ENCODE peak calls at places on chromosomes 3 and 15, in seven cellular contexts. S is AG10803, R is tibial artery, I is upper lobe of left lung, T is fibroblast of mammary gland, P is PC-9, Q is fibroblast of lung. D is an unnamed sample.

GRCh38 chr3:74121761-74122160 is 492.7 kb downstream of the CNTN3 start:
- DNase-seq in S (no peak), R (no peak), I (no peak), T (no peak), P (no peak), Q (no peak), D (no peak)

GRCh38 chr3:50609743-50610085 is 1.9 kb downstream of the CISH start:
- DNase-seq in S (no peak), R (no peak), I (no peak), T (no peak), P (no peak), Q (no peak), D (no peak)

GRCh38 chr15:62786123-62786825 is 256.3 kb upstream of the TPM1 start:
- DNase-seq in S (no peak), R (no peak), I (no peak), T (no peak), P (no peak), Q (no peak), D (no peak)

GRCh38 chr3:70526966-70527515 is 214.6 kb upstream of the MDFIC2 start:
- DNase-seq in S (peak; percentile 56), R (no peak), I (no peak), T (peak; percentile 61), P (no peak), Q (no peak), D (no peak)

GRCh38 chr3:197031315-197032285 is 2.0 kb upstream of the MELTF start:
- DNase-seq in S (peak; percentile 96), R (peak; percentile 89), I (peak; percentile 61), T (peak; percentile 99), P (peak; percentile 95), Q (peak; percentile 98), D (no peak)

GRCh38 chr15:52082197-52083036 is 30.2 kb downstream of the BCL2L10 start:
- DNase-seq in S (peak; percentile 72), R (no peak), I (no peak), T (no peak), P (no peak), Q (peak; percentile 84), D (no peak)

GRCh38 chr3:23709987-23710386 is 95.8 kb upstream of the UBE2E1 start:
- DNase-seq in S (no peak), R (no peak), I (no peak), T (no peak), P (no peak), Q (no peak), D (no peak)

GRCh38 chr3:184965639-184966430 is 153.9 kb downstream of the VPS8 start:
- DNase-seq in S (no peak), R (no peak), I (no peak), T (no peak), P (no peak), Q (no peak), D (no peak)

GRCh38 chr15:62545392-62546227 is 380.5 kb upstream of the C2CD4B start:
- DNase-seq in S (peak; percentile 90), R (peak; percentile 62), I (no peak), T (peak; percentile 67), P (no peak), Q (peak; percentile 73), D (no peak)

GRCh38 chr15:77461486-77461885 is 40.8 kb downstream of the HMG20A start:
- DNase-seq in S (peak; percentile 76), R (no peak), I (no peak), T (peak; percentile 61), P (no peak), Q (peak; percentile 62), D (no peak)

GRCh38 chr15:34280193-34280592 is 55.4 kb downstream of the EMC4 start:
- DNase-seq in S (no peak), R (no peak), I (no peak), T (no peak), P (no peak), Q (no peak), D (no peak)

GRCh38 chr3:108528459-108529231 is 18.2 kb upstream of the MYH15 start:
- DNase-seq in S (no peak), R (no peak), I (no peak), T (no peak), P (no peak), Q (no peak), D (no peak)

GRCh38 chr3:72187131-72187530 is 402.2 kb upstream of the PROK2 start:
- DNase-seq in S (no peak), R (no peak), I (no peak), T (no peak), P (no peak), Q (no peak), D (no peak)

GRCh38 chr15:64010719-64011118 is 35.6 kb downstream of the DAPK2 start:
- DNase-seq in S (peak; percentile 87), R (peak; percentile 26), I (peak; percentile 82), T (peak; percentile 81), P (peak; percentile 83), Q (peak; percentile 92), D (peak; percentile 61)

GRCh38 chr3:149964296-149964695 is 6.4 kb downstream of the PFN2 start:
- DNase-seq in S (peak; percentile 52), R (no peak), I (no peak), T (no peak), P (no peak), Q (peak; percentile 57), D (no peak)

GRCh38 chr3:127291114-127291513 is 3.3 kb upstream of the PRR20G start:
- DNase-seq in S (no peak), R (no peak), I (no peak), T (no peak), P (no peak), Q (no peak), D (no peak)

GRCh38 chr15:99744142-99744541 is 10.9 kb upstream of the LYSMD4 start:
- DNase-seq in S (no peak), R (no peak), I (no peak), T (no peak), P (no peak), Q (no peak), D (no peak)

GRCh38 chr3:104906001-104906639 is 460.6 kb upstream of the ALCAM start:
- DNase-seq in S (no peak), R (no peak), I (no peak), T (no peak), P (no peak), Q (no peak), D (no peak)

GRCh38 chr3:169846458-169847193 is 23.1 kb downstream of the LRRC31 start:
- DNase-seq in S (peak; percentile 58), R (no peak), I (no peak), T (peak; percentile 82), P (peak; percentile 60), Q (peak; percentile 91), D (no peak)

GRCh38 chr15:31606261-31606669 is 279.6 kb downstream of the KLF13 start:
- DNase-seq in S (peak; percentile 59), R (no peak), I (no peak), T (peak; percentile 64), P (no peak), Q (peak; percentile 65), D (no peak)

GRCh38 chr15:89822951-89823701 is 8.5 kb upstream of the ANPEP start:
- DNase-seq in S (peak; percentile 79), R (no peak), I (peak; percentile 77), T (peak; percentile 82), P (peak; percentile 77), Q (peak; percentile 50), D (no peak)

GRCh38 chr3:143634427-143634826 is 213.8 kb downstream of the SLC9A9 start:
- DNase-seq in S (no peak), R (no peak), I (no peak), T (no peak), P (no peak), Q (no peak), D (no peak)

GRCh38 chr3:48639944-48640606 is 4.8 kb upstream of the SLC26A6 start:
- DNase-seq in S (no peak), R (no peak), I (no peak), T (no peak), P (no peak), Q (no peak), D (no peak)

GRCh38 chr3:48636149-48636548 is 888 bp upstream of the SLC26A6 start:
- DNase-seq in S (no peak), R (no peak), I (no peak), T (no peak), P (no peak), Q (no peak), D (no peak)

GRCh38 chr3:48635222-48636021 is at the start of gene SLC26A6:
- DNase-seq in S (peak; percentile 94), R (peak; percentile 96), I (peak; percentile 98), T (peak; percentile 92), P (peak; percentile 97), Q (peak; percentile 95), D (peak; percentile 90)

GRCh38 chr3:48634661-48635221 is 520 bp downstream of the SLC26A6 start:
- DNase-seq in S (peak; percentile 48), R (peak; percentile 53), I (peak; percentile 72), T (peak; percentile 60), P (peak; percentile 43), Q (peak; percentile 63), D (peak; percentile 41)

GRCh38 chr3:48637305-48637704 is 2.0 kb upstream of the SLC26A6 start:
- DNase-seq in S (no peak), R (no peak), I (no peak), T (no peak), P (no peak), Q (no peak), D (no peak)
- TF ChIP-seq CTCF in S (no peak), R (no peak), I (no peak), T (no peak), P (no peak), Q (no peak), D (no peak)

GRCh38 chr15:67838789-67839332 is 984 bp downstream of the RNU6-1 start:
- DNase-seq in S (peak; percentile 35), R (peak; percentile 67), I (peak; percentile 86), T (no peak), P (peak; percentile 79), Q (peak; percentile 42), D (no peak)
- TF ChIP-seq CTCF in S (no peak), R (peak; percentile 41), I (peak; percentile 10), T (no peak), P (no peak), Q (no peak), D (no peak)

GRCh38 chr3:189041482-189042090 is 130.2 kb upstream of the TPRG1 start:
- DNase-seq in S (peak; percentile 24), R (no peak), I (peak; percentile 59), T (peak; percentile 45), P (peak; percentile 42), Q (peak; percentile 29), D (peak; percentile 37)
- TF ChIP-seq CTCF in S (peak; percentile 47), R (no peak), I (peak; percentile 47), T (peak; percentile 51), P (peak; percentile 71), Q (peak; percentile 35), D (peak; percentile 29)

DNA sequence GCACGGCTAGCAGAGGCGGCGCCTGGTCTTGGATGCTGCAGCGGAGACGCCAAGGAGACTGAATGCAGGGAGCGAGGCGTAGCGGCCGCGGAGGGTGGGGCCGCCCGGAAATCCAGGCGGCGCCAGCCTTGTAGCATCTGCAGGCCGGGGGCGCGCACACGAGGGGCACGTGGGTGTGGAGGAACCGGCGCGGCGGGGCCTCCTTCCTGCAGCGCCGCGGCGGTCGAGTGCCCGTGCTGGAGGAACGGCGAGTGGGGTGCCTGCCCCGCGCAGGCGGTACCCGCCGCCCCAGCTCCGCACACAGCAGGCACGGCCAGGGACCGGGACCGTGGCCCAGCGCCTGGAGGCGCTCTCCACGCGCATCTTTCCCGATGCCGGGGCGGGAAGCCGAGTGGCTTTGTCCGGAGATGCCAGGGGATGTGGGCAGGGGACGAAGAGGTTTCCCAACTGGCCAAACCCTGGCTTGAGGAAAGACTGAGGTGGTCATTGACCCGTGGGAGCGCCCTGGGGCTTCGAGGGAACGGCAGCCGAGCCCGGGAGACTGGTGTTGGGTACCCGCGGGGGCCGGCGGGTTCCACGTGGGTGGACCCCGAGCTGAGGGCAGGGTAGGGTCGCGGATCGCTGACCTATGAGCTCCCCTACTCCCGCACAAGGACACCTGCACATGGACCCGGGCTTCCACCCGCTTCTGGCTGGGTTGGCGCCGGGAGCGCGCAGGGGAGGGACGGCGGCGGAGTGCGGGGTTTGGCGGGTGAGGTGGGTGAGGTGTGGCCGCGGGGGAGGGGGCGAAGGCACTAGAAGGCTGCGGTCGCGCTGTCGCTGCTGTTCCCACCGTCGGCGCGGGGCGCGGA is 246.4 kb upstream of the TOPAZ1 start:
- DNase-seq in S (peak; percentile 43), R (no peak), I (no peak), T (peak; percentile 37), P (peak; percentile 51), Q (peak; percentile 20), D (peak; percentile 42)
- TF ChIP-seq CTCF in S (no peak), R (no peak), I (no peak), T (no peak), P (no peak), Q (peak; percentile 1), D (no peak)